ENCODE peak calls at places on chromosomes 13 and 19, in seven cellular contexts. X is heart right ventricle; L is body of pancreas; G is psoas muscle; V is CD4-positive, alpha-beta T cell; A is right lobe of liver; T is small intestine. F is an unnamed sample.

GRCh38 chr13:21478881-21479808 is 20.0 kb upstream of the ZDHHC20 start:
- DNase-seq in A (no peak), T (peak), G (no peak), V (peak), L (peak), X (peak), F (no peak)

GRCh38 chr13:47241446-47241845 is 344.6 kb upstream of the HTR2A start:
- DNase-seq in T (no peak), G (no peak), A (no peak), L (no peak), X (no peak), V (no peak), F (no peak)

GRCh38 chr19:18023596-18024212 is 15.7 kb downstream of the ARRDC2 start:
- DNase-seq in X (peak), T (peak), L (peak), V (peak), A (peak), G (peak), F (no peak)

GRCh38 chr13:43478178-43478577 is 308.6 kb downstream of the ENOX1 start:
- DNase-seq in V (no peak), T (no peak), A (no peak), X (no peak), G (no peak), L (no peak), F (no peak)

GRCh38 chr19:12938536-12939291 is at the start of gene CALR:
- DNase-seq in G (peak), X (no peak), V (peak), L (peak), A (no peak), T (peak), F (no peak)

GRCh38 chr13:37869506-37869755 is 141 bp downstream of the TRPC4 start:
- DNase-seq in X (no peak), T (no peak), L (no peak), V (no peak), G (no peak), A (no peak), F (no peak)

GRCh38 chr13:101204270-101205011 is 211.9 kb downstream of the NALCN start:
- DNase-seq in T (no peak), A (no peak), V (no peak), X (no peak), G (no peak), L (no peak), F (no peak)

GRCh38 chr13:106573855-106574254 is 5.9 kb upstream of the ARGLU1 start:
- DNase-seq in G (peak), T (no peak), L (peak), X (peak), A (no peak), V (no peak), F (no peak)

DNA sequence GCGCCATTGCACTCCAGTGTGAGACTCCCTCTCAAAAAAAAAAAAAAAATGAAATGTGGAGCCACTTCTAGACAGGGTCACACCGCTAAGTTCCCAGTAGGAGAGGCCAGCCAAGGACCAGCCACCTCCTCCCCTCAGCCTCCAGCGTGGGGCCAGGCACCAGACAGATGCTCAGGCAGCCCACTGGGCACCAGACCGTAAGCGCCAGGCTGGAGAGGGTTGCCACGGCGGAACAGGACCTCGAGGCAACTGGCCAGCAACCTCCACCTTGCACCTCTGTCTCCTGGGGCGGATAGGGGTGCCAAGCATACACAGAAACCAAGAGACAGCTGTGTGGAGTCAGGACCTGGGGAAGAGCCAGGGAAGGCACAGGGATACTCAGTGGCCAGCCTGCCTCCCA is 3.7 kb downstream of the PEPD start:
- DNase-seq in V (no peak), X (no peak), G (no peak), L (no peak), A (no peak), T (no peak), F (no peak)
- H3K27ac ChIP-seq in V (no peak), X (no peak), G (no peak), L (no peak), A (no peak), T (no peak), F (no peak)

DNA sequence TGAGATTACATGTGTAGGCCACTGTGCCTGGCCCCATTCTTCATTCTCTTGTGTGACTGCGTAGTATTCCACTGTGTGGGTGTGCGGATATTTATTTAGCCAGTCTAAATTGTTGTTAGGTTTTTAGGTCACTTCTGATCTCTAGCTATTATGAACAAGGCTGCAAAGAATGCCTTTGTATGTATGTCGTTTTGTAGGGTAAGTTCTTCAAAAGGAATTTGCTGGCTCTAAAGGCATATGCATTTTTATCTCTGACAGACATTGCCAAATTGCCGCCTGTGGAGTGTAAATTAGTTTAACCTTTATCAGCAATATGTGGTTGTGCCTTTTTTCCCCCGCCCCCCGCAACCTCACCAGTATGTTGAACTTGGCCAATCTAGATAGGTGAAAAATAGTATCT is 30.3 kb upstream of the EHD2 start:
- DNase-seq in A (no peak), X (no peak), V (no peak), L (no peak), T (no peak), G (peak), F (no peak)
- H3K27ac ChIP-seq in A (no peak), X (peak), V (no peak), L (no peak), T (no peak), G (no peak), F (no peak)

GRCh38 chr19:35155441-35155840 is 906 bp downstream of the FXYD5 start:
- DNase-seq in V (no peak), L (no peak), X (no peak), T (no peak), A (no peak), G (no peak), F (no peak)
- H3K27ac ChIP-seq in V (peak), L (no peak), X (peak), T (peak), A (peak), G (no peak), F (no peak)

GRCh38 chr19:45070861-45071544 is 5.3 kb downstream of the ZNF296 start:
- DNase-seq in T (no peak), L (no peak), G (no peak), X (no peak), A (no peak), V (no peak), F (no peak)
- H3K27ac ChIP-seq in T (no peak), L (no peak), G (no peak), X (no peak), A (no peak), V (no peak), F (no peak)

GRCh38 chr19:16495982-16496612 is at the start of the genes C19orf44 and CALR3:
- DNase-seq in V (peak), T (peak), A (peak), L (peak), G (peak), X (peak), F (peak)
- H3K27ac ChIP-seq in V (no peak), T (peak), A (peak), L (peak), G (peak), X (peak), F (peak)

GRCh38 chr19:51727349-51727880 is 3.6 kb upstream of the HAS1 start:
- DNase-seq in V (no peak), A (no peak), T (no peak), L (no peak), X (no peak), G (no peak), F (no peak)
- H3K27ac ChIP-seq in V (no peak), A (no peak), T (no peak), L (no peak), X (no peak), G (no peak), F (peak)